ENCODE peak calls at places on chromosomes 5 and 9, in seven cellular contexts. One of them, this sample, is unnamed.

GRCh38 chr5:177232761-177233160 is 70.8 kb downstream of the RAB24 start:
- DNase-seq in H1: no peak
- DNase-seq in mesendoderm: peak; percentile 63
- DNase-seq in neuronal stem cell: no peak
- DNase-seq in IMR-90: peak; percentile 72
- DNase-seq in mesenchymal stem cell: peak; percentile 82
- DNase-seq in trophoblast cell: peak; percentile 78
- DNase-seq in this sample: no peak

GRCh38 chr5:139394654-139395566 is at the start of gene PROB1:
- DNase-seq in trophoblast cell: no peak
- DNase-seq in neuronal stem cell: no peak
- DNase-seq in H1: no peak
- DNase-seq in IMR-90: no peak
- DNase-seq in mesenchymal stem cell: peak; percentile 22
- DNase-seq in mesendoderm: peak; percentile 43
- DNase-seq in this sample: peak; percentile 61

GRCh38 chr9:111147021-111147420 is 108.8 kb upstream of the LPAR1 start:
- DNase-seq in IMR-90: no peak
- DNase-seq in mesendoderm: no peak
- DNase-seq in mesenchymal stem cell: no peak
- DNase-seq in H1: no peak
- DNase-seq in neuronal stem cell: no peak
- DNase-seq in trophoblast cell: no peak
- DNase-seq in this sample: no peak

GRCh38 chr5:126755593-126755992 is 21.3 kb upstream of the LMNB1 start:
- DNase-seq in neuronal stem cell: no peak
- DNase-seq in mesenchymal stem cell: no peak
- DNase-seq in IMR-90: no peak
- DNase-seq in mesendoderm: no peak
- DNase-seq in trophoblast cell: no peak
- DNase-seq in H1: no peak
- DNase-seq in this sample: no peak

GRCh38 chr9:7130421-7130820 is 372.6 kb downstream of the KDM4C start:
- DNase-seq in H1: no peak
- DNase-seq in mesenchymal stem cell: no peak
- DNase-seq in trophoblast cell: no peak
- DNase-seq in IMR-90: no peak
- DNase-seq in neuronal stem cell: no peak
- DNase-seq in mesendoderm: no peak
- DNase-seq in this sample: no peak

GRCh38 chr9:129319076-129319937 is 141.2 kb upstream of the IER5L start:
- DNase-seq in IMR-90: no peak
- DNase-seq in mesenchymal stem cell: no peak
- DNase-seq in neuronal stem cell: no peak
- DNase-seq in trophoblast cell: no peak
- DNase-seq in mesendoderm: no peak
- DNase-seq in H1: no peak
- DNase-seq in this sample: peak; percentile 20

GRCh38 chr5:16891043-16891442 is 45.0 kb downstream of the MYO10 start:
- DNase-seq in H1: no peak
- DNase-seq in mesendoderm: no peak
- DNase-seq in IMR-90: no peak
- DNase-seq in mesenchymal stem cell: no peak
- DNase-seq in trophoblast cell: no peak
- DNase-seq in neuronal stem cell: no peak
- DNase-seq in this sample: no peak

GRCh38 chr5:167633931-167634341 is 657.5 kb upstream of the WWC1 start:
- DNase-seq in neuronal stem cell: no peak
- DNase-seq in trophoblast cell: peak; percentile 80
- DNase-seq in mesendoderm: no peak
- DNase-seq in IMR-90: peak; percentile 57
- DNase-seq in H1: no peak
- DNase-seq in mesenchymal stem cell: peak; percentile 87
- DNase-seq in this sample: no peak

GRCh38 chr5:104569621-104570020 is 1007.0 kb upstream of the NUDT12 start:
- DNase-seq in mesenchymal stem cell: no peak
- DNase-seq in mesendoderm: no peak
- DNase-seq in IMR-90: no peak
- DNase-seq in neuronal stem cell: no peak
- DNase-seq in H1: no peak
- DNase-seq in trophoblast cell: no peak
- DNase-seq in this sample: no peak

GRCh38 chr5:130289132-130290088 is 385.1 kb downstream of the CHSY3 start:
- DNase-seq in neuronal stem cell: no peak
- DNase-seq in H1: no peak
- DNase-seq in trophoblast cell: peak; percentile 23
- DNase-seq in mesendoderm: peak; percentile 46
- DNase-seq in IMR-90: no peak
- DNase-seq in mesenchymal stem cell: peak; percentile 24
- DNase-seq in this sample: no peak

GRCh38 chr5:107274576-107274975 is 396.2 kb downstream of the EFNA5 start:
- DNase-seq in IMR-90: peak; percentile 11
- DNase-seq in mesenchymal stem cell: no peak
- DNase-seq in H1: no peak
- DNase-seq in neuronal stem cell: no peak
- DNase-seq in mesendoderm: no peak
- DNase-seq in trophoblast cell: no peak
- DNase-seq in this sample: no peak

GRCh38 chr9:127903557-127904475 is 4.4 kb upstream of the ST6GALNAC6 start:
- DNase-seq in neuronal stem cell: no peak
- DNase-seq in H1: no peak
- DNase-seq in mesendoderm: peak; percentile 90
- DNase-seq in mesenchymal stem cell: peak; percentile 51
- DNase-seq in IMR-90: no peak
- DNase-seq in trophoblast cell: no peak
- DNase-seq in this sample: peak; percentile 92

GRCh38 chr5:34717426-34718327 is 61.5 kb downstream of the RAI14 start:
- DNase-seq in neuronal stem cell: peak; percentile 23
- DNase-seq in mesenchymal stem cell: peak; percentile 99
- DNase-seq in mesendoderm: peak; percentile 98
- DNase-seq in H1: peak; percentile 44
- DNase-seq in trophoblast cell: peak; percentile 71
- DNase-seq in IMR-90: peak; percentile 99
- DNase-seq in this sample: peak; percentile 82

GRCh38 chr5:168820776-168821302 is 241.7 kb upstream of the PANK3 start:
- DNase-seq in IMR-90: no peak
- DNase-seq in trophoblast cell: no peak
- DNase-seq in mesenchymal stem cell: no peak
- DNase-seq in H1: no peak
- DNase-seq in neuronal stem cell: no peak
- DNase-seq in mesendoderm: no peak
- DNase-seq in this sample: no peak

GRCh38 chr9:16618524-16618923 is 251.9 kb downstream of the BNC2 start:
- DNase-seq in IMR-90: no peak
- DNase-seq in neuronal stem cell: no peak
- DNase-seq in mesenchymal stem cell: no peak
- DNase-seq in trophoblast cell: no peak
- DNase-seq in H1: no peak
- DNase-seq in mesendoderm: no peak
- DNase-seq in this sample: no peak

GRCh38 chr5:86029308-86029707 is 588.4 kb upstream of the COX7C start:
- DNase-seq in mesendoderm: no peak
- DNase-seq in IMR-90: no peak
- DNase-seq in mesenchymal stem cell: no peak
- DNase-seq in trophoblast cell: no peak
- DNase-seq in neuronal stem cell: no peak
- DNase-seq in H1: no peak
- DNase-seq in this sample: no peak

GRCh38 chr5:133382661-133383579 is 229.4 kb downstream of the FSTL4 start:
- DNase-seq in neuronal stem cell: no peak
- DNase-seq in mesenchymal stem cell: no peak
- DNase-seq in IMR-90: no peak
- DNase-seq in H1: no peak
- DNase-seq in trophoblast cell: no peak
- DNase-seq in mesendoderm: no peak
- DNase-seq in this sample: peak; percentile 25

GRCh38 chr5:2863133-2863532 is 111.7 kb upstream of the IRX2 start:
- DNase-seq in trophoblast cell: no peak
- DNase-seq in mesendoderm: no peak
- DNase-seq in mesenchymal stem cell: no peak
- DNase-seq in H1: no peak
- DNase-seq in IMR-90: no peak
- DNase-seq in neuronal stem cell: no peak
- DNase-seq in this sample: no peak

GRCh38 chr5:168706655-168707069 is 127.5 kb upstream of the PANK3 start:
- DNase-seq in H1: peak; percentile 9
- DNase-seq in IMR-90: peak; percentile 47
- DNase-seq in trophoblast cell: peak; percentile 57
- DNase-seq in mesenchymal stem cell: peak; percentile 48
- DNase-seq in mesendoderm: peak; percentile 79
- DNase-seq in neuronal stem cell: peak; percentile 46
- DNase-seq in this sample: peak; percentile 62

DNA sequence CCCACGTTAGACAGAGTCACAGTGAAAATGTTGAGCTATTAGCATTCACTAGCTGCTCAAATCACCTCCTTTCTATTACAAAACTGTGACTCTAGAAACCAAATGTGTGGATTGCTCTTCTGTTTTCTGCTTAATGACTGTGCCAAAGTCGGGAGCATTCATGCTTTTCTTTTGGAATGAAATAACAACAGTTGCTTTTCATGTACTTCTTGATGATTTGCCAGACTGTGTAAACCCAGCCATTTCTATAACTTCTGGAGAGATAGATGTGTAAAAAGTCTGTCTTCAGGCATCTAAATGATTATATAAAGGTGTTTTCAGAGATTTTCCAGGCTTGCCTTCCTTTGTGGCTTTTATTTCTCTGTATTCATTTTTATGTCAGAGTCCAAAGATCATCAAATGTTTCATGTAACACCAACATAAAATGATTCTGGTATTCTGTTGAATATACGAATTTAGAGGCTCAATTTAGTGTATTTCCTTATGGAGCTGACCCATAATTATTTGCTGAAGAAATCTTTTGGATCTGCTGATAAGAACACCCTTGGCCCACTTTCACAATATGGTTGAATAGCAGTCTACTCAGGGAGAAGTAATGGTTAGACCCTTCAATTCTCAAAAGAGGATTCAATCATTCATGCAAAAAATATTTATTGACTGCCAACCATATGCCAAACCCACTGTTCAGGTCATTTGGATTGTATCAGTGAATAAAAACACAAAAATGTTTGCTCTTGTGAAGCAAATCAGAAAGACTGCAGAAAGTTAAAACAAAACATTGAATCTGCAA is 581.2 kb downstream of the CDH18 start:
- DNase-seq in IMR-90: no peak
- DNase-seq in neuronal stem cell: no peak
- DNase-seq in mesendoderm: no peak
- DNase-seq in trophoblast cell: no peak
- DNase-seq in mesenchymal stem cell: no peak
- DNase-seq in H1: no peak
- DNase-seq in this sample: no peak
- H3K18ac ChIP-seq in IMR-90: no peak overlapping the region
- H3K18ac ChIP-seq in neuronal stem cell: no peak overlapping the region
- H3K18ac ChIP-seq in mesendoderm: no peak overlapping the region
- H3K18ac ChIP-seq in trophoblast cell: no peak overlapping the region
- H3K18ac ChIP-seq in mesenchymal stem cell: no peak overlapping the region
- H3K18ac ChIP-seq in H1: no peak overlapping the region
- H3K18ac ChIP-seq in this sample: no peak overlapping the region

DNA sequence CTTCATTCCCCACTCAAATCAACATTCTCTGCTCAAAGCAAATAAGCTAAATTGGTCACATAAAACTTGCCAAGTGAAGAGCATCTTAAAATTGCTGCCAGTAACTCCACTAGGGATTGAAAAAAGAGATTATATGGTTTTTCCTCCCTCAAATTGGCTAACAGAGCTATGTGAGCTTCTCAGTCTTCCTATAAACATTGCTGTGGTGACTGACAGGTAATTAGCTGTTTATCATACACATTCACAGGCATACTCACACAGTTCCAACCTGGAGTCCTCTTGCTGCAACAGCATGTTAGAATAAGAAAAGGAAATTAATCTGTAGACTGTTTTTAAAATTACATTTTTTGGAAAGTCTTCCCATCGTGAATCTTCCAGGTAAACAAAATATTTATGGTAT is 298.6 kb upstream of the ATP10B start:
- DNase-seq in H1: no peak
- DNase-seq in mesenchymal stem cell: no peak
- DNase-seq in mesendoderm: no peak
- DNase-seq in trophoblast cell: no peak
- DNase-seq in neuronal stem cell: no peak
- DNase-seq in IMR-90: no peak
- DNase-seq in this sample: no peak
- H3K23ac ChIP-seq in H1: no peak overlapping the region
- H3K23ac ChIP-seq in mesenchymal stem cell: no peak overlapping the region
- H3K23ac ChIP-seq in mesendoderm: no peak overlapping the region
- H3K23ac ChIP-seq in trophoblast cell: no peak overlapping the region
- H3K23ac ChIP-seq in neuronal stem cell: no peak overlapping the region
- H3K23ac ChIP-seq in IMR-90: no peak overlapping the region
- H3K23ac ChIP-seq in this sample: no peak overlapping the region

GRCh38 chr9:120883608-120883996 is 6.6 kb upstream of the PHF19 start:
- DNase-seq in mesenchymal stem cell: no peak
- DNase-seq in IMR-90: no peak
- DNase-seq in trophoblast cell: no peak
- DNase-seq in mesendoderm: no peak
- DNase-seq in neuronal stem cell: no peak
- DNase-seq in H1: no peak
- DNase-seq in this sample: no peak

GRCh38 chr9:120886490-120886967 is 9.5 kb upstream of the PHF19 start:
- DNase-seq in H1: no peak
- DNase-seq in IMR-90: peak; percentile 78
- DNase-seq in neuronal stem cell: no peak
- DNase-seq in mesendoderm: no peak
- DNase-seq in trophoblast cell: no peak
- DNase-seq in mesenchymal stem cell: peak; percentile 39
- DNase-seq in this sample: no peak

GRCh38 chr9:120885968-120886367 is 9.0 kb upstream of the PHF19 start:
- DNase-seq in trophoblast cell: no peak
- DNase-seq in IMR-90: peak; percentile 12
- DNase-seq in H1: no peak
- DNase-seq in mesendoderm: no peak
- DNase-seq in neuronal stem cell: no peak
- DNase-seq in mesenchymal stem cell: no peak
- DNase-seq in this sample: no peak

GRCh38 chr9:120882935-120883607 is 6.1 kb upstream of the PHF19 start:
- DNase-seq in mesenchymal stem cell: no peak
- DNase-seq in neuronal stem cell: no peak
- DNase-seq in mesendoderm: no peak
- DNase-seq in trophoblast cell: no peak
- DNase-seq in H1: no peak
- DNase-seq in IMR-90: no peak
- DNase-seq in this sample: no peak

GRCh38 chr9:120885459-120885858 is 8.5 kb upstream of the PHF19 start:
- DNase-seq in H1: no peak
- DNase-seq in neuronal stem cell: no peak
- DNase-seq in IMR-90: no peak
- DNase-seq in mesendoderm: no peak
- DNase-seq in mesenchymal stem cell: no peak
- DNase-seq in trophoblast cell: no peak
- DNase-seq in this sample: no peak
- H3K18ac ChIP-seq in H1: no peak overlapping the region
- H3K18ac ChIP-seq in neuronal stem cell: no peak overlapping the region
- H3K18ac ChIP-seq in IMR-90: no peak overlapping the region
- H3K18ac ChIP-seq in mesendoderm: no peak overlapping the region
- H3K18ac ChIP-seq in mesenchymal stem cell: no peak overlapping the region
- H3K18ac ChIP-seq in trophoblast cell: no peak overlapping the region
- H3K18ac ChIP-seq in this sample: no peak overlapping the region

GRCh38 chr5:58208674-58209073 is 251.2 kb downstream of the PLK2 start:
- DNase-seq in neuronal stem cell: no peak
- DNase-seq in mesendoderm: no peak
- DNase-seq in trophoblast cell: no peak
- DNase-seq in mesenchymal stem cell: no peak
- DNase-seq in IMR-90: no peak
- DNase-seq in H1: no peak
- DNase-seq in this sample: no peak
- H3K23ac ChIP-seq in neuronal stem cell: no peak overlapping the region
- H3K23ac ChIP-seq in mesendoderm: no peak overlapping the region
- H3K23ac ChIP-seq in trophoblast cell: no peak overlapping the region
- H3K23ac ChIP-seq in mesenchymal stem cell: no peak overlapping the region
- H3K23ac ChIP-seq in IMR-90: no peak overlapping the region
- H3K23ac ChIP-seq in H1: no peak overlapping the region
- H3K23ac ChIP-seq in this sample: no peak overlapping the region

GRCh38 chr5:64929833-64930232 is 161.1 kb downstream of the CWC27 start:
- DNase-seq in trophoblast cell: no peak
- DNase-seq in H1: no peak
- DNase-seq in mesenchymal stem cell: no peak
- DNase-seq in IMR-90: no peak
- DNase-seq in neuronal stem cell: no peak
- DNase-seq in mesendoderm: no peak
- DNase-seq in this sample: no peak
- H3K18ac ChIP-seq in trophoblast cell: no peak overlapping the region
- H3K18ac ChIP-seq in H1: no peak overlapping the region
- H3K18ac ChIP-seq in mesenchymal stem cell: no peak overlapping the region
- H3K18ac ChIP-seq in IMR-90: no peak overlapping the region
- H3K18ac ChIP-seq in neuronal stem cell: no peak overlapping the region
- H3K18ac ChIP-seq in mesendoderm: no peak overlapping the region
- H3K18ac ChIP-seq in this sample: no peak overlapping the region

This sample was measured in H9.